ENCODE peak calls at places on chromosome 20, in five cellular contexts. K, N, I, F and Y are unnamed samples.

GRCh38 chr20:13546497-13547131 is 92.1 kb downstream of the TASP1 start:
- DNase-seq in K (peak; percentile 39), N (peak; percentile 69), I (peak; percentile 17), F (peak; percentile 7), Y (peak; percentile 33)

GRCh38 chr20:33667245-33668086 is 723 bp downstream of the ACTL10 start:
- DNase-seq in K (no peak), N (no peak), I (no peak), F (no peak), Y (peak; percentile 74)

GRCh38 chr20:44231713-44232468 is 15.2 kb upstream of the GDAP1L1 start:
- DNase-seq in K (no peak), N (no peak), I (no peak), F (no peak), Y (no peak)

GRCh38 chr20:47263502-47264084 is 92.9 kb downstream of the ZMYND8 start:
- DNase-seq in K (no peak), N (no peak), I (peak; percentile 45), F (no peak), Y (peak; percentile 77)

GRCh38 chr20:35978041-35978513 is 9.7 kb downstream of the CNBD2 start:
- DNase-seq in K (no peak), N (no peak), I (no peak), F (no peak), Y (no peak)

GRCh38 chr20:37690626-37691369 is 3.0 kb upstream of the CTNNBL1 start:
- DNase-seq in K (no peak), N (no peak), I (no peak), F (no peak), Y (no peak)

GRCh38 chr20:46835418-46835817 is 59.2 kb upstream of the EYA2 start:
- DNase-seq in K (no peak), N (no peak), I (no peak), F (no peak), Y (no peak)

GRCh38 chr20:58816957-58817651 is 33.6 kb downstream of the GNAS-AS1 start:
- DNase-seq in K (no peak), N (no peak), I (no peak), F (no peak), Y (no peak)

GRCh38 chr20:58500256-58500655 is 14.9 kb downstream of the APCDD1L start:
- DNase-seq in K (no peak), N (no peak), I (no peak), F (no peak), Y (no peak)

GRCh38 chr20:6311841-6312655 is 189.2 kb upstream of the FERMT1 start:
- DNase-seq in K (no peak), N (no peak), I (no peak), F (no peak), Y (no peak)

GRCh38 chr20:25064561-25064960 is 6.6 kb upstream of the ACSS1 start:
- DNase-seq in K (no peak), N (no peak), I (no peak), F (no peak), Y (no peak)

GRCh38 chr20:10280016-10280908 is 61.6 kb downstream of the SNAP25 start:
- DNase-seq in K (no peak), N (no peak), I (no peak), F (no peak), Y (no peak)

GRCh38 chr20:60255866-60256265 is 297.6 kb downstream of the CDH26 start:
- DNase-seq in K (no peak), N (no peak), I (no peak), F (no peak), Y (peak; percentile 12)

GRCh38 chr20:10253750-10254149 is 35.1 kb downstream of the SNAP25 start:
- DNase-seq in K (no peak), N (no peak), I (no peak), F (no peak), Y (no peak)

GRCh38 chr20:47686545-47686944 is 98.7 kb downstream of the SULF2 start:
- DNase-seq in K (no peak), N (no peak), I (no peak), F (no peak), Y (no peak)

GRCh38 chr20:19252670-19253120 is 40.3 kb downstream of the SLC24A3 start:
- DNase-seq in K (no peak), N (no peak), I (no peak), F (no peak), Y (no peak)

GRCh38 chr20:16672299-16672698 is 57.5 kb upstream of the SNRPB2 start:
- DNase-seq in K (no peak), N (no peak), I (no peak), F (no peak), Y (no peak)

GRCh38 chr20:57163041-57163440 is 103.4 kb downstream of the BMP7 start:
- DNase-seq in K (no peak), N (no peak), I (no peak), F (no peak), Y (no peak)

GRCh38 chr20:54228841-54229240 is 21.0 kb downstream of the PFDN4 start:
- DNase-seq in K (no peak), N (no peak), I (no peak), F (no peak), Y (no peak)

GRCh38 chr20:18428490-18429173 is 38.2 kb downstream of the DZANK1 start:
- DNase-seq in K (no peak), N (no peak), I (no peak), F (no peak), Y (no peak)

GRCh38 chr20:6395695-6396094 is 272.9 kb upstream of the FERMT1 start:
- DNase-seq in K (no peak), N (no peak), I (no peak), F (no peak), Y (no peak)

GRCh38 chr20:63116412-63117106 is 99.4 kb downstream of the YTHDF1 start:
- DNase-seq in K (peak; percentile 19), N (no peak), I (no peak), F (peak; percentile 95), Y (no peak)

GRCh38 chr20:17640875-17641378 is 41.1 kb downstream of the RRBP1 start:
- DNase-seq in K (no peak), N (no peak), I (no peak), F (no peak), Y (no peak)

GRCh38 chr20:44217342-44218092 is 6.9 kb upstream of the OSER1 start:
- DNase-seq in K (peak; percentile 66), N (peak; percentile 65), I (no peak), F (peak; percentile 58), Y (peak; percentile 62)

GRCh38 chr20:57350086-57350710 is 857 bp upstream of the RAE1 start:
- DNase-seq in K (no peak), N (no peak), I (no peak), F (no peak), Y (no peak)

DNA sequence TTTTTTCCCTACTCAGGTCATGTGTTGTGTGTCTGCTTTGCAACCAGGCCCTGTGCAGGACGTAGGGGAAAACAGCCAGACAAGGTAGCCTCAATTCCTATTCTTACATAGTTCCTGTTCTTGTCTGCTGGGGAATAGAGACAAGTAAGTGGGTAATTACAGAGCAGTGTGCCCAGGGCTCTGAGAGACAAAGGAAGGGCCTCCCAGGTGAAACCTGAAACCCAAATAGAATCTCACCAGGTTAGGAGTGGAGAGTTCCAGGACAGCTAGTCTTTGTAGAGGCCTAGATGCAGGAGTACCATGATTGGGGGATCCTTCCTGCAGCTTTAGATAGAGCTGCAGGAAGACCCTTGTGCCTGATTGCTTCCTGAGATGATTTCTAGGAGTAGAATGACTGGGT is 48.4 kb downstream of the DHX35 start:
- DNase-seq in K (no peak), N (no peak), I (no peak), F (no peak), Y (no peak)
- TF ChIP-seq JUND in K (no peak), N (no peak), I (no peak), F (no peak), Y (no peak)

GRCh38 chr20:50029083-50029696 is 46.4 kb downstream of the SNAI1 start:
- DNase-seq in K (no peak), N (no peak), I (no peak), F (no peak), Y (no peak)

GRCh38 chr20:50026746-50027575 is 44.2 kb downstream of the SNAI1 start:
- DNase-seq in K (no peak), N (no peak), I (no peak), F (no peak), Y (no peak)

GRCh38 chr20:50023116-50023802 is 40.5 kb downstream of the SNAI1 start:
- DNase-seq in K (no peak), N (no peak), I (no peak), F (no peak), Y (no peak)

GRCh38 chr20:50029697-50030428 is 47.1 kb downstream of the SNAI1 start:
- DNase-seq in K (no peak), N (no peak), I (no peak), F (no peak), Y (peak; percentile 60)

DNA sequence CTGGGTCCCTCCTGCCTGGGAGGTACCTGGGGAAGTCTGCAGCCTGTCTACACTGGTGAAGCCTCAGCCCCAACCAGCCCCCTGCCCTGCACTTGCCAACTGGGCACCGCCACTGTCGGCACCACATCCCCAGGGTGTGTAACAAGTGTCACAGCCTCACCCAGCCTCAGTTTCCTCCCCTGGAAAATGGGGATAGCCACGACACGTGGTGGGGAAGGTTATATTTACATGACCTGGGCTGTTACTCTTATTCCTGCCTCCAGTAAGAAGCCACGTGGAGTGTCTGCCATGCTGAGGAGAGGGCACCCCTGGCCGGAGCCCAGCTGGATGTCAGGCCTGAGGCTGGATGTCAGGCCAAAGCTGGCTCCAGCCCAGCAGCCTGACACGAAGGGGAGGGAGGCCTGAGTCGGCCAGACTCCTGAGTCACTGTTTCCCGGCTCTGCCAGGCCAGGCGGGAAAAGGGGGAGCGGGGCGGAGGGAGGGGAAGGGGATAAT is 44.9 kb downstream of the SNAI1 start:
- DNase-seq in K (no peak), N (no peak), I (no peak), F (no peak), Y (peak; percentile 92)
- TF ChIP-seq JUND in K (no peak), N (no peak), I (no peak), F (no peak), Y (peak; percentile 75)

GRCh38 chr20:11754451-11754850 is 163.2 kb upstream of the BTBD3 start:
- DNase-seq in K (no peak), N (no peak), I (no peak), F (no peak), Y (no peak)
- TF ChIP-seq JUND in K (no peak), N (no peak), I (no peak), F (no peak), Y (no peak)

GRCh38 chr20:41453006-41453950 is 86.7 kb upstream of the EMILIN3 start:
- DNase-seq in K (no peak), N (no peak), I (no peak), F (no peak), Y (no peak)

GRCh38 chr20:41457173-41457857 is 90.7 kb upstream of the EMILIN3 start:
- DNase-seq in K (no peak), N (no peak), I (no peak), F (no peak), Y (no peak)

GRCh38 chr20:41456341-41456740 is 89.7 kb upstream of the EMILIN3 start:
- DNase-seq in K (no peak), N (no peak), I (no peak), F (no peak), Y (no peak)

GRCh38 chr20:41452226-41452625 is 85.6 kb upstream of the EMILIN3 start:
- DNase-seq in K (no peak), N (no peak), I (no peak), F (no peak), Y (no peak)

GRCh38 chr20:41454250-41454649 is 87.6 kb upstream of the EMILIN3 start:
- DNase-seq in K (no peak), N (no peak), I (no peak), F (peak; percentile 13), Y (no peak)
- TF ChIP-seq JUND in K (no peak), N (no peak), I (no peak), F (no peak), Y (no peak)

GRCh38 chr20:4637081-4637797 is 84.5 kb upstream of the PRND start:
- DNase-seq in K (no peak), N (no peak), I (no peak), F (no peak), Y (no peak)
- TF ChIP-seq JUND in K (no peak), N (no peak), I (no peak), F (no peak), Y (no peak)

GRCh38 chr20:31606678-31606927 is 1.5 kb downstream of the ID1 start:
- DNase-seq in K (no peak), N (no peak), I (no peak), F (no peak), Y (no peak)
- TF ChIP-seq JUND in K (no peak), N (no peak), I (no peak), F (no peak), Y (no peak)